ENCODE peak calls at places on chromosomes 13 and 19, in six cellular contexts. Y is lower leg skin, D is esophagus squamous epithelium, I is transverse colon, Z is adrenal gland, F is IMR-90. T is an unnamed sample.

GRCh38 chr19:54462713-54463530 is 656 bp downstream of the LENG9 start:
- DNase-seq in Z (peak; percentile 81), D (no peak), F (peak; percentile 46), Y (peak; percentile 55), I (peak; percentile 80), T (no peak)

GRCh38 chr19:50701367-50701985 is 18.1 kb downstream of the SHANK1 start:
- DNase-seq in D (no peak), F (no peak), I (no peak), Z (no peak), Y (no peak), T (no peak)

GRCh38 chr13:37905736-37906135 is 36.2 kb upstream of the TRPC4 start:
- DNase-seq in I (no peak), D (no peak), F (no peak), Z (no peak), Y (no peak), T (no peak)

GRCh38 chr19:58118979-58119733 is 21.1 kb upstream of the ZSCAN18 start:
- DNase-seq in I (no peak), F (no peak), Z (no peak), D (no peak), Y (no peak), T (no peak)

GRCh38 chr19:28289294-28290063 is 923.5 kb downstream of the UQCRFS1 start:
- DNase-seq in I (peak; percentile 69), D (no peak), Y (no peak), Z (no peak), F (no peak), T (no peak)

GRCh38 chr19:9956956-9957355 is 20.6 kb upstream of the OLFM2 start:
- DNase-seq in Z (no peak), Y (no peak), I (no peak), F (peak; percentile 24), D (no peak), T (no peak)

GRCh38 chr13:50645092-50645491 is 198.4 kb downstream of the DLEU7 start:
- DNase-seq in Y (no peak), F (no peak), D (no peak), I (no peak), Z (no peak), T (no peak)

GRCh38 chr19:42397315-42398166 is 7.4 kb upstream of the CNFN start:
- DNase-seq in F (no peak), Y (no peak), I (no peak), Z (no peak), D (no peak), T (peak; percentile 68)

GRCh38 chr19:48881741-48882657 is 9.8 kb downstream of the PPP1R15A start:
- DNase-seq in F (no peak), Z (peak; percentile 52), D (no peak), I (no peak), Y (no peak), T (no peak)

GRCh38 chr19:28820289-28820688 is 392.7 kb downstream of the UQCRFS1 start:
- DNase-seq in D (no peak), Z (no peak), F (no peak), Y (no peak), I (no peak), T (no peak)

GRCh38 chr19:35232912-35233311 is 4.4 kb upstream of the FAM187B start:
- DNase-seq in F (no peak), Y (no peak), I (no peak), D (no peak), Z (no peak), T (no peak)

GRCh38 chr19:12720851-12721655 is 2.7 kb downstream of the TNPO2 start:
- DNase-seq in Z (no peak), I (peak; percentile 34), F (no peak), D (no peak), Y (no peak), T (no peak)

GRCh38 chr13:64938660-64939059 is 2291.5 kb downstream of the PCDH9 start:
- DNase-seq in F (no peak), I (no peak), Y (no peak), D (no peak), Z (no peak), T (no peak)

GRCh38 chr19:15404780-15405211 is 14.0 kb downstream of the AKAP8L start:
- DNase-seq in I (no peak), Z (no peak), D (no peak), Y (no peak), F (no peak), T (no peak)

GRCh38 chr19:35767288-35768081 is 7.9 kb upstream of the ARHGAP33 start:
- DNase-seq in I (no peak), F (no peak), D (no peak), Z (peak; percentile 80), Y (no peak), T (no peak)

DNA sequence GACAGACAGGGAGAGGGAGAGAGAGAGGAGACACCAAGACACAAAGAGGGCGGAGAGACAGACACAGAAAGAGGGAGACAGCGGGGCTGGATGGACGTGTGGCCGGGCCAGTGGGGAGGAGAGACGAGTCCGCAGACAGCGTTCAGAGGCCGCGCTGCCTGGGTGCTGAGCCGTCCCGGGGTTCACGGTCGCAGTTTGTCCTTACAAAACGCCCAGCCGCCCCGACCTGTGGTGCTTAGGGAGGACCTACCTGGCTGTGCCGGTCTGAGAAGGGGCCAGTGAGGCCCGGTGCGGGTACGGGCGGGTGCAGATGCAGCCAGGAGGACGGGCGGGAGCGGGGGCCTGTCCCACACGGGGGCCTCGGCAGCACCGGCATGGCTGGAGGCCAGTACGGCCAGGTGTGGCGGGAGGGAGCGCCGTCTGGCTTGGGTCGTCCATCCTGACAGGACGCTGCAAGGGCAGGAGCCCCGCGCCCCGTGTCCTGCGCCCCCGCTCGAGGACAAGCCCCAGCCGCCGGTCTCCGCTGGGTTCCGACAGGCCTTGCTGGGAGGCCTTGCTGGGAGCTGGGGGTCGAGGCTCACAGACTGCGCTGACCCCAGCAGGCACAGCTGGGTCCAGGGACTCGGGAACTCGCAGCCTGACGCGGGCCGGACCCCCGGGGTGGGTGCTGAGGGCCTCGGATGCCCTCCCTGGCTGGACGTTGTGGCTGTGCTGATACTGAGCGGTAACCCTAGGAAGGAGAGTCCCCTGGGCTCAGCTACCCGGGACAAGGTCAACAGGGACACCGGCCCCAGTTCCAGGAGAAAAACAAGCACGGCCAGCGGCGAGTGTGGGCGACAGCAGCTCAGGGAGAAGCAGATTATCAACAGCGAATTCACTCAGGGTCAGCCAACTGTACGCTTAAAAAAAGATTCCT is 5.3 kb upstream of the PROZ start:
- DNase-seq in I (peak; percentile 42), Z (peak; percentile 85), Y (peak; percentile 49), F (no peak), D (no peak), T (no peak)
- TF ChIP-seq POLR2A in I (no peak), Z (no peak), Y (no peak), F (no peak), D (no peak), T (peak; percentile 10)

DNA sequence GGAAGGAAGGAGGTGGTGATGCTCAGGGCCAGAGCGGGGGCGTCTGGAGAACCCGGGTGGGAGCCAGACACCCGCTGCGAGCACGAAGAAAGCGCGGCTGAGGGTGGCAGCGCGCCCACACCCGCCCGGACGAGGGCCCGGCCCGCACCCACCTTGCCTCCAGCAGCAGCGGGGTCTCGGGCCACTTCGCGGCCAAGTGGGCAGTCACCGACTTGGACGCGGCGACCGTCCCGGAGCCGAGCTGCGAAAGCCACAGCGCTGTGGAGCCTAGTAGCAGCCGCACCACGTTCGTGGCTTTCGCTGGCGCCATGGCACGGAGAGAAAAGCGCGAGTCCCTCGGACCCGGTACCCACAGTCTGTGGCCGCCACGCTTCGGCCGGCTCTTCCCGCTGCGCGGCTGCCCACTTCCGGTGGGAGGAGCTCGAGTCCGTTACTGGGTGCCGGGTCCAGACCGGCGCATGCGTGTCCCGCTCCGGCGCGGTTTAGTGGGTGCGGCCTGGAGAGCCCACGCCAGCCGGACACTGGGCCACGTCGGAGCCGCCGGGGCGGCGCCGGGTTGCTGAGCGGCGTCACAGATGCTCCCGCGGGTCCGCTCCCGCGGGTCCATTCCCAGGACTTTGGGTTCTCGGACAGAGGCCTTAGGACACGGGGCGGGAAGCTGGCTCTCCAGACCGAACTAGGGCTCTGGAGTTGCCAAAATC is at the start of gene UGGT2:
- DNase-seq in F (peak; percentile 94), Z (peak; percentile 97), Y (peak; percentile 85), I (peak; percentile 97), D (peak; percentile 8), T (peak; percentile 98)
- TF ChIP-seq POLR2A in F (peak; percentile 93), Z (peak; percentile 62), Y (no peak), I (peak; percentile 74), D (no peak), T (peak; percentile 85)

GRCh38 chr19:1153891-1154730 is 20.0 kb downstream of the SBNO2 start:
- DNase-seq in F (no peak), I (no peak), Y (no peak), Z (no peak), D (no peak), T (no peak)

GRCh38 chr19:1156305-1156801 is 17.7 kb downstream of the SBNO2 start:
- DNase-seq in Y (no peak), I (no peak), D (no peak), Z (peak; percentile 72), F (no peak), T (no peak)

GRCh38 chr19:1155352-1156304 is 18.4 kb downstream of the SBNO2 start:
- DNase-seq in Z (peak; percentile 84), I (no peak), F (no peak), D (no peak), Y (no peak), T (no peak)

GRCh38 chr19:1156830-1157615 is 17.0 kb downstream of the SBNO2 start:
- DNase-seq in Y (no peak), I (no peak), D (no peak), Z (no peak), F (no peak), T (no peak)

GRCh38 chr19:1154731-1155351 is 19.2 kb downstream of the SBNO2 start:
- DNase-seq in Y (peak; percentile 83), I (peak; percentile 89), Z (peak; percentile 96), D (no peak), F (peak; percentile 86), T (peak; percentile 94)
- TF ChIP-seq POLR2A in Y (no peak), I (no peak), Z (no peak), D (peak; percentile 49), F (no peak), T (no peak)

GRCh38 chr19:16892868-16893685 is 4.3 kb downstream of the F2RL3 start:
- DNase-seq in D (no peak), F (no peak), Z (peak; percentile 54), Y (no peak), I (no peak), T (no peak)
- TF ChIP-seq POLR2A in D (no peak), F (no peak), Z (no peak), Y (no peak), I (no peak), T (no peak)